ENCODE peak calls at places on chromosomes 11 and 22, in five cellular contexts. F is fibroblast of the aortic adventitia, S is IMR-90, B is PC-9, Y is tibial artery. L is an unnamed sample.

GRCh38 chr11:131632971-131633370 is 262.6 kb downstream of the NTM start:
- DNase-seq in F (no peak), S (no peak), B (no peak), Y (no peak), L (no peak)

GRCh38 chr11:131867457-131868257 is 497.2 kb downstream of the NTM start:
- DNase-seq in F (peak), S (peak), B (no peak), Y (peak), L (peak)

GRCh38 chr22:50621491-50621880 is 6.5 kb downstream of the ARSA start:
- DNase-seq in F (no peak), S (no peak), B (no peak), Y (no peak), L (no peak)

GRCh38 chr22:32723632-32724031 is 77.9 kb upstream of the TIMP3 start:
- DNase-seq in F (peak), S (peak), B (no peak), Y (peak), L (peak)

GRCh38 chr22:48685767-48686166 is 1141.9 kb downstream of the BRD1 start:
- DNase-seq in F (no peak), S (no peak), B (no peak), Y (no peak), L (no peak)

GRCh38 chr11:2728663-2729332 is 29.0 kb upstream of the KCNQ1OT1 start:
- DNase-seq in F (no peak), S (no peak), B (no peak), Y (no peak), L (no peak)

GRCh38 chr11:121464352-121464946 is 11.7 kb upstream of the SORL1-AS1 start:
- DNase-seq in F (peak), S (peak), B (peak), Y (peak), L (peak)

GRCh38 chr11:31649567-31649966 is 140.0 kb downstream of the ELP4 start:
- DNase-seq in F (no peak), S (no peak), B (no peak), Y (no peak), L (no peak)

GRCh38 chr22:46727813-46728364 is 10.2 kb downstream of the CERK start:
- DNase-seq in F (no peak), S (no peak), B (no peak), Y (no peak), L (no peak)

GRCh38 chr11:79431535-79431934 is 9.3 kb downstream of the TENM4 start:
- DNase-seq in F (peak), S (peak), B (no peak), Y (no peak), L (peak)

GRCh38 chr11:116217006-116217405 is 555.8 kb downstream of the BUD13 start:
- DNase-seq in F (peak), S (peak), B (peak), Y (no peak), L (no peak)

GRCh38 chr11:16468735-16469446 is 112.5 kb upstream of the SOX6 start:
- DNase-seq in F (no peak), S (no peak), B (no peak), Y (no peak), L (no peak)

GRCh38 chr11:116862951-116863350 is 25.5 kb upstream of the APOA1 start:
- DNase-seq in F (peak), S (peak), B (no peak), Y (no peak), L (peak)

GRCh38 chr11:76682681-76683080 is 12.1 kb upstream of the LRRC32 start:
- DNase-seq in F (no peak), S (no peak), B (no peak), Y (no peak), L (no peak)

GRCh38 chr11:63682045-63682915 is 980 bp downstream of the RTN3 start:
- DNase-seq in F (no peak), S (no peak), B (no peak), Y (peak), L (no peak)

GRCh38 chr11:100830978-100831732 is 144.1 kb downstream of the ARHGAP42 start:
- DNase-seq in F (peak), S (peak), B (peak), Y (peak), L (peak)

GRCh38 chr11:115893701-115894100 is 389.5 kb upstream of the CADM1 start:
- DNase-seq in F (no peak), S (peak), B (no peak), Y (no peak), L (peak)

GRCh38 chr22:46619830-46620501 is at the start of gene GRAMD4:
- DNase-seq in F (no peak), S (no peak), B (no peak), Y (peak), L (peak)

DNA sequence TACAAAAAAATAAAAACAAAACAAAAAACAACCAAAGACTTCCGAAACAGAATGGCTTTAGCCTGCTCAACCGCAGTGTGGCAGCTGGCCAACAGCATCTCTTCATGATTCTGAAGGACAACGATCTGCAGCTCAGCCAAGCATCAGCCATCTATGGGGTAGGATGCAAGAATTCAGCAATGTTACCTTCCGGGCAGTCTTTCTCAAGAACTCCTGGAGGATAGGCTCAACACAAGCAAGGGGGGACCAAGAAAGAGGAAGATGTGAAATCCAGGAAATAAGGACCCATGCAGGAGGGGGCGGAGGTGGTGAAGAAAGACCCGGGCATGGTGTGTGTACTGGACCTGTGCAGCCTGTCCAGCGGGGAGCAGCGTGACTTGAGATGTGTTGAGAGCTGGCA is 3.5 kb upstream of the TSPO start:
- DNase-seq in F (no peak), S (no peak), B (no peak), Y (no peak), L (no peak)
- H3K4me3 ChIP-seq in F (no peak), S (no peak), B (no peak), Y (no peak), L (no peak)

GRCh38 chr11:129747161-129747560 is 68.5 kb upstream of the TMEM45B start:
- DNase-seq in F (no peak), S (no peak), B (no peak), Y (no peak), L (no peak)

GRCh38 chr11:129749141-129749540 is 66.5 kb upstream of the TMEM45B start:
- DNase-seq in F (no peak), S (no peak), B (no peak), Y (no peak), L (no peak)

DNA sequence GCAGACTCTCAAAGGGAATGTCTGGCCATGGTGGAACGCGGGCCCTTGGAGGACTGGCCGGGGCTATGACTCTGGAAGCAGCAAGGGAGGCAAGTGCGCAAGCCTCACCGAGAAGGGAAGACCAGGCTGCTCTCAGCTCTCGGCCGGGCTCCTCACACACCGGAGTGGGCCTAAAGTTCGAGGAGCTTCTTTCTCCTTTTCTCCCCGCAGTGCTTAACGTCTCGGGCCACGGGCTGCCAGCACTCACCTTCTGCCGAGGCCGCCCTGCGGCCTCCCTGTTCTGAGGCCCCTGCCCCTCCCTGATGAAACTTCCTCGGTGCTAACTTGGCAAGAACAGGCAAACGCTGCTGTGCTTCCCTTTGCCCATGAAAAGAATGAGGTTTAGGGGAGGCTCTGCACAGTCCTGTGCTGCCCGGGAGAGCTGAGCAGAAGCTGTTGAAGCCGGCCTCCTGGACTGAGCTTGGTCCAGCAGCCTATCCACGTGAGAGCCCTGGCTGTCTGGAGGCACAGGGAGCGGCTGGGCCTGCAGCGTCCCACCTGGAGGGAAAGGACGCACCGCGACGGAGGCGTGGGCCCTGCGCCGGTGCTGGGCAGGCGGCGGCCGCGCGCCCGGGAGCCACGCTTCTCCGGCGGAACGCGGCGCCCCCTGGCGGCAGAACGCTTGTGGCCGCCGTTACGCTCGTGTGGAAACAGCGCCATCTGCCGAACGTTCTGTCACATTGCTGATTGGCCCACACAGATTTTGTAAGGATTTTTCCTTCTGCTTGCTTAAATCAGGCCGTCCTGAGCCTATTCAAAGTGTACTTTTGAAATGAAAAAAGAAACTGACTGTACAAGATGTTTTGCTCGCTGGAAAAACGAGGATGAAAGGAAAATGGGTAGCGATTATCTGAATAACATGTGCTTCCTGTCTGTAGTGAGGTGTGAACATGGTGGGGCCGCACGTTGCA is 65.0 kb upstream of the TMEM45B start:
- DNase-seq in F (peak), S (peak), B (peak), Y (peak), L (peak)
- H3K4me3 ChIP-seq in F (peak), S (no peak), B (peak), Y (peak), L (no peak)

GRCh38 chr22:30969532-30970355 is 679 bp downstream of the TUG1 start:
- DNase-seq in F (peak), S (peak), B (no peak), Y (peak), L (peak)

GRCh38 chr22:30968015-30968923 is at the start of gene MORC2:
- DNase-seq in F (peak), S (peak), B (no peak), Y (no peak), L (peak)

GRCh38 chr22:30968924-30969531 is at the start of gene TUG1:
- DNase-seq in F (peak), S (peak), B (peak), Y (peak), L (peak)

GRCh38 chr22:30970356-30970746 is 1.3 kb downstream of the TUG1 start:
- DNase-seq in F (no peak), S (no peak), B (no peak), Y (no peak), L (no peak)

GRCh38 chr22:30964858-30965257 is 3.7 kb downstream of the MORC2 start:
- DNase-seq in F (no peak), S (no peak), B (no peak), Y (no peak), L (no peak)
- H3K4me3 ChIP-seq in F (no peak), S (no peak), B (no peak), Y (no peak), L (no peak)

GRCh38 chr11:105861225-105861624 is 160.8 kb downstream of the MSANTD4 start:
- DNase-seq in F (no peak), S (peak), B (no peak), Y (no peak), L (no peak)
- H3K4me3 ChIP-seq in F (no peak), S (no peak), B (no peak), Y (no peak), L (no peak)

GRCh38 chr22:35961480-35961902 is 67.1 kb downstream of the RBFOX2 start:
- DNase-seq in F (peak), S (peak), B (no peak), Y (peak), L (peak)
- H3K4me3 ChIP-seq in F (peak), S (no peak), B (no peak), Y (peak), L (peak)

L was measured in astrocyte.